ENCODE peak calls at places on chromosomes 4 and X, in ten cellular contexts. D is nephron progenitor cell; B is A172; I is RWPE1; S is omental fat pad; W is brain microvascular endothelial cell; Y is activated CD8-positive, alpha-beta T cell treated with anti-CD3 and anti-CD28 coated beads, Interleukin-2, amount 10 ng/mL, durations not matched to agents 7 days and 5 days; F is AG08396; X is neuronal stem cell; E is NCI-H1092. N is an unnamed sample.

GRCh38 chrX:30713061-30713525 is 59.9 kb downstream of the GK start:
- DNase-seq in D (peak; percentile 50), B (peak; percentile 46), I (peak; percentile 27), S (no peak), W (peak; percentile 52), Y (peak; percentile 53), F (peak; percentile 36), X (peak; percentile 3), E (peak; percentile 34), N (peak; percentile 34)

GRCh38 chrX:45788315-45788714 is 587.6 kb upstream of the DIPK2B start:
- DNase-seq in D (no peak), B (no peak), I (no peak), S (no peak), W (no peak), Y (no peak), F (no peak), X (no peak), E (no peak), N (no peak)

GRCh38 chr4:56908206-56909082 is 744 bp downstream of the REST start:
- DNase-seq in D (peak; percentile 86), B (peak; percentile 25), I (peak; percentile 78), S (peak; percentile 27), W (peak; percentile 32), Y (peak; percentile 73), F (peak; percentile 94), X (peak; percentile 83), E (no peak), N (peak; percentile 77)

GRCh38 chrX:23803931-23804381 is 21.0 kb downstream of the SAT1 start:
- DNase-seq in D (no peak), B (peak; percentile 83), I (peak; percentile 55), S (no peak), W (peak; percentile 40), Y (no peak), F (no peak), X (no peak), E (no peak), N (peak; percentile 68)

GRCh38 chr4:111630705-111631104 is 514.5 kb upstream of the FAM241A start:
- DNase-seq in D (no peak), B (peak; percentile 23), I (no peak), S (no peak), W (no peak), Y (no peak), F (peak; percentile 12), X (no peak), E (no peak), N (no peak)

GRCh38 chrX:55710701-55711100 is 6.8 kb upstream of the RRAGB start:
- DNase-seq in D (no peak), B (peak; percentile 79), I (peak; percentile 3), S (no peak), W (peak; percentile 24), Y (no peak), F (peak; percentile 13), X (no peak), E (no peak), N (peak; percentile 3)

GRCh38 chr4:3375688-3376087 is 66.1 kb upstream of the HGFAC start:
- DNase-seq in D (no peak), B (peak; percentile 75), I (peak; percentile 45), S (no peak), W (peak; percentile 87), Y (no peak), F (no peak), X (no peak), E (peak; percentile 32), N (no peak)

GRCh38 chrX:40945366-40945713 is 139.9 kb upstream of the USP9X start:
- DNase-seq in D (no peak), B (peak; percentile 74), I (peak; percentile 57), S (no peak), W (peak; percentile 59), Y (no peak), F (peak; percentile 65), X (no peak), E (no peak), N (peak; percentile 67)

GRCh38 chrX:21840199-21840557 is 761 bp downstream of the MBTPS2 start:
- DNase-seq in D (no peak), B (peak; percentile 5), I (no peak), S (no peak), W (no peak), Y (peak; percentile 28), F (no peak), X (no peak), E (no peak), N (no peak)

GRCh38 chr4:38013461-38014366 is 53.5 kb downstream of the PTTG2 start:
- DNase-seq in D (no peak), B (peak; percentile 57), I (no peak), S (no peak), W (peak; percentile 18), Y (no peak), F (peak; percentile 61), X (no peak), E (peak; percentile 5), N (no peak)

GRCh38 chrX:139209342-139209741 is 321.2 kb upstream of the F9 start:
- DNase-seq in D (no peak), B (no peak), I (no peak), S (no peak), W (no peak), Y (no peak), F (no peak), X (no peak), E (no peak), N (no peak)

GRCh38 chrX:135433531-135434257 is 11.9 kb downstream of the SMIM10L2A start:
- DNase-seq in D (no peak), B (no peak), I (no peak), S (no peak), W (no peak), Y (no peak), F (no peak), X (no peak), E (no peak), N (no peak)

N was measured in trophoblast cell.